ENCODE peak calls at places on chromosomes 6 and 20, in four cellular contexts. G, U, J and W are unnamed samples. For H3K36me3, the result is how much of the 10 kb centered on the place peaks cover.

GRCh38 chr20:38751360-38751976 is 3.2 kb downstream of the ACTR5 start:
- DNase-seq in G (peak), U (no peak), J (no peak), W (no peak)

GRCh38 chr20:34894723-34895122 is 18.3 kb downstream of the ACSS2 start:
- DNase-seq in G (no peak), U (no peak), J (no peak), W (no peak)

GRCh38 chr20:20571068-20571780 is 141.2 kb downstream of the RALGAPA2 start:
- DNase-seq in G (no peak), U (no peak), J (no peak), W (no peak)

GRCh38 chr6:21227486-21227885 is 366.1 kb upstream of the SOX4 start:
- DNase-seq in G (peak), U (no peak), J (no peak), W (no peak)

GRCh38 chr6:121055572-121056163 is 278.6 kb downstream of the TBC1D32 start:
- DNase-seq in G (peak), U (no peak), J (no peak), W (peak)

GRCh38 chr20:19682249-19682648 is 75.8 kb upstream of the RIN2 start:
- DNase-seq in G (no peak), U (no peak), J (no peak), W (no peak)

GRCh38 chr20:44091026-44091425 is 96.0 kb downstream of the JPH2 start:
- DNase-seq in G (no peak), U (no peak), J (no peak), W (no peak)

GRCh38 chr6:124973780-124974179 is 11.5 kb downstream of the RNF217 start:
- DNase-seq in G (no peak), U (no peak), J (no peak), W (no peak)

GRCh38 chr6:155328539-155329459 is 14.5 kb upstream of the TFB1M start:
- DNase-seq in G (peak), U (peak), J (no peak), W (no peak)

GRCh38 chr6:127201321-127201720 is 65.3 kb upstream of the RNF146 start:
- DNase-seq in G (peak), U (no peak), J (no peak), W (no peak)

GRCh38 chr6:151440498-151440897 is 11.4 kb downstream of the RMND1 start:
- DNase-seq in G (no peak), U (no peak), J (no peak), W (no peak)

GRCh38 chr6:152267967-152268845 is 369.0 kb downstream of the SYNE1 start:
- DNase-seq in G (peak), U (no peak), J (no peak), W (no peak)

GRCh38 chr6:25295651-25296050 is 16.5 kb downstream of the CARMIL1 start:
- DNase-seq in G (peak), U (no peak), J (no peak), W (no peak)

GRCh38 chr6:82909551-82909950 is 156.1 kb downstream of the UBE3D start:
- DNase-seq in G (peak), U (no peak), J (no peak), W (peak)

GRCh38 chr20:50794181-50794845 is 548 bp upstream of the BCAS4 start:
- DNase-seq in G (peak), U (no peak), J (no peak), W (no peak)

GRCh38 chr20:17749979-17750721 is 50.4 kb downstream of the BANF2 start:
- DNase-seq in G (peak), U (peak), J (no peak), W (no peak)

GRCh38 chr6:33815854-33816253 is 12.1 kb upstream of the MLN start:
- DNase-seq in G (peak), U (no peak), J (no peak), W (no peak)

GRCh38 chr6:148177589-148178233 is 164.9 kb upstream of the SASH1 start:
- DNase-seq in G (peak), U (peak), J (peak), W (no peak)

GRCh38 chr6:3165631-3166534 is 8.5 kb upstream of the TUBB2A start:
- DNase-seq in G (peak), U (no peak), J (no peak), W (no peak)

GRCh38 chr6:120556491-120556890 is 777.8 kb downstream of the TBC1D32 start:
- DNase-seq in G (no peak), U (no peak), J (no peak), W (no peak)

GRCh38 chr6:43773981-43774775 is 4.2 kb downstream of the VEGFA start:
- DNase-seq in G (no peak), U (no peak), J (no peak), W (no peak)

GRCh38 chr6:110949679-110950285 is 8.7 kb upstream of the GTF3C6 start:
- DNase-seq in G (peak), U (no peak), J (no peak), W (no peak)

GRCh38 chr6:103783344-103783743 is 1076.4 kb downstream of the HACE1 start:
- DNase-seq in G (no peak), U (no peak), J (no peak), W (no peak)

GRCh38 chr6:30915591-30915946 is 1.5 kb downstream of the VARS2 start:
- DNase-seq in G (peak), U (no peak), J (peak), W (no peak)

GRCh38 chr6:33692078-33692759 is 19.3 kb downstream of the UQCC2 start:
- DNase-seq in G (no peak), U (peak), J (peak), W (no peak)

GRCh38 chr6:36501686-36502085 is 45.6 kb downstream of the STK38 start:
- DNase-seq in G (no peak), U (no peak), J (no peak), W (no peak)

GRCh38 chr20:8389381-8390368 is 257.6 kb downstream of the PLCB1 start:
- DNase-seq in G (peak), U (no peak), J (no peak), W (no peak)

GRCh38 chr6:169979873-169980440 is 228.5 kb downstream of the ERMARD start:
- DNase-seq in G (no peak), U (no peak), J (no peak), W (no peak)

GRCh38 chr20:49276895-49277785 is 717 bp downstream of the ZNFX1 start:
- DNase-seq in G (peak), U (peak), J (peak), W (no peak)
- H3K36me3 ChIP-seq in G (under half), U (under half), J (under half), W (under half)

DNA sequence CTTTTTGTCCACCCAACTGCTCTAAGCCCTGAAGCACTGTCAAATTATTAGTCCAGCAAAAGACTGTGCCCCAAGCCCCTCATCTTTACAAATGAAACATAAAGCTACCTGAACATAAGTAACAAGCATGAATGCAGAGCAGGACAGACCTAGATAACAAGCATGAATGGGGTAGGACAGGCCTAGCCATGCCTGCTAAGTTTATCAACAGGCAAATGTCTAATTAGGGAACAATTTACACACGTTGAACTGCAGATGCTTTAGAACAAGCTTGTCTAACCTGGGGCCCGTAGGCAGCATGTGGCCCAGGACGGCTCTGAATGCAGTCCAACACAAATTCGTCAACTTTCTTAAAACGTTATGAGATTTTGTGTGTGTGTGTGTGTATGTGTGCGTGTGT is 13.6 kb downstream of the FBXO30 start:
- DNase-seq in G (no peak), U (no peak), J (no peak), W (no peak)
- H3K36me3 ChIP-seq in G (under half), U (under half), J (under half), W (under half)

DNA sequence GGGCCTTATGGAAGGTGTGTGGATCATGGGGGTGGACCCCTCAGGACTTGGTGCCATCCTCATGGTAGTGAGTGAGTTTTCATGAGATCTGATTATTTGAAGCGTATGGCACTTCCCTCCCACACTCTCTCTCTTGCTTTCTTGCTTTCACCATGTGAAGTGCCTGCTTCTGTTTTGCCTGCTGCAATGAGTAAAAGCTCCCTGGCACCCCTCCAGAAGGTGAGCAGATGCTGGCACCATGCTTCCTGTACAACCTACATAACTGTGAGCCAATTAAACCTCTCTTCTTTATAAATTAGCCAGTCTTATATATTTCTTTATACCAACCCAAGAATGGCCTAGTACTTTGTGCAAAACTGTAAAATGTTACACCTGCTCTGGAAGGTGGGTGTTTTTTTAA is 396.8 kb upstream of the HS3ST5 start:
- DNase-seq in G (no peak), U (no peak), J (no peak), W (no peak)
- H3K36me3 ChIP-seq in G (under half), U (under half), J (under half), W (under half)

GRCh38 chr6:138531387-138531786 is 32.1 kb upstream of the NHSL1 start:
- DNase-seq in G (no peak), U (no peak), J (no peak), W (no peak)

GRCh38 chr6:138527376-138528092 is 28.2 kb upstream of the NHSL1 start:
- DNase-seq in G (no peak), U (no peak), J (no peak), W (no peak)

GRCh38 chr6:138528137-138528536 is 28.8 kb upstream of the NHSL1 start:
- DNase-seq in G (no peak), U (no peak), J (no peak), W (no peak)

GRCh38 chr6:138528986-138529385 is 29.7 kb upstream of the NHSL1 start:
- DNase-seq in G (no peak), U (no peak), J (no peak), W (no peak)

GRCh38 chr6:138529510-138529909 is 30.2 kb upstream of the NHSL1 start:
- DNase-seq in G (no peak), U (no peak), J (no peak), W (no peak)
- H3K36me3 ChIP-seq in G (under half), U (under half), J (under half), W (under half)

DNA sequence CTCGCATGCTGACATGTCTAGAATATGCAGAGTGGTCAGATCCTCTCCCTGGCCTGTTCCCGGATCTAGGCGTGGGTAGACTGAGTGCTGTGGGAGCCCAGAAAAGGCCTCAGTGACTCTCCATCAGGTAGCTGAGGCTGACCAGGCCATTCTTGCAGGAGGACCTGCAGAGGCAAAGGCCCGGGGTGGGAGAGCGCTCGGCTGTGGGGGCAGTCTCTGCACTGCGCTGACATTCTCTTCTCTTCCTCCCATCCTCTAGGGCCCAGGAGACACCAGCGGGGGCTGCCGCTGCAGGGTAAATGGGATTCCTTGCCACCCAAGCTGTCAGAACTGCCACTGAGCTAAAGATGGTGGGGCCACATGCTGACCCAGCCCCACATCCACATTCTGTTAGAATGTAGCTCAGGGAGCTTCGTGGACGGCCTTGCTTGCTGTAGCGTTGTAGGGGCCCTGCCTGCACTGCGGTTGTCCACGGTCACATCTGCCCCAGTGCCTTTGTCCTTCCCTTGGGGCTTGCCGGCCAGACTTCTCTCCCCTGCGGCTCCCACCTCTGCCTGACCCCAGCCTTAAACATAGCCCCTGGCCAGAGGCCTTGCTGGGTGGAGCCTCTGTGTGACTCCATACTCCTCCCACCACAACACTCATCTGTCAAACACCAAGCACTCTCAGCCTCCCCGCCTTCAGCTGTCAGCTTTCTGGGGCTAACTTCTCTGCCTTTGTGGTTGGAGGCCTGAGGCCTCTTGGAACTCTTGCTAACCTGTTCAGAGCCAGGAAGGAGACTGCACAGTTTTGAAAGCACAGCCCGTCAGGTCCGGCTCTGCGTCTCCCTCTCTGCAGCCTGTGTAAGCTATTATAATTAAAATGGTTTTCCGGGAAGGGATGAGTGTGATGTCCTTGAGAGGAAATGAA is 22.2 kb downstream of the RBCK1 start:
- DNase-seq in G (no peak), U (no peak), J (no peak), W (no peak)
- H3K36me3 ChIP-seq in G (under half), U (under half), J (under half), W (under half)